ENCODE peak calls at places on chromosomes 12 and 14, in eight cellular contexts. I is WERI-Rb-1, P is fibroblast of lung, J is GM23338, N is AG09309, C is hepatocyte, K is GM23248, Y is H1. F is an unnamed sample.
A peak's percentile ranks its signal among the peaks of the same experiment; 100 is the strongest.

GRCh38 chr14:103607039-103607668 is 21.9 kb upstream of the KLC1 start:
- DNase-seq in I (peak; percentile 83), P (peak; percentile 96), J (peak; percentile 65), N (peak; percentile 72), C (peak; percentile 76), K (peak; percentile 87), Y (no peak), F (no peak)

GRCh38 chr12:15116073-15116472 is 105.1 kb downstream of the RERG start:
- DNase-seq in I (no peak), P (peak; percentile 1), J (no peak), N (no peak), C (peak; percentile 4), K (no peak), Y (no peak), F (no peak)

GRCh38 chr12:96261557-96261956 is 67.4 kb downstream of the ELK3 start:
- DNase-seq in I (no peak), P (no peak), J (no peak), N (no peak), C (no peak), K (no peak), Y (no peak), F (no peak)

GRCh38 chr14:83779266-83779665 is 1750.7 kb upstream of the FLRT2 start:
- DNase-seq in I (peak; percentile 18), P (peak; percentile 44), J (no peak), N (no peak), C (peak; percentile 12), K (no peak), Y (no peak), F (no peak)

GRCh38 chr12:57452937-57453509 is 2.1 kb upstream of the INHBE start:
- DNase-seq in I (peak; percentile 92), P (peak; percentile 81), J (peak; percentile 95), N (peak; percentile 45), C (peak; percentile 90), K (peak; percentile 89), Y (no peak), F (no peak)

GRCh38 chr14:20836668-20837338 is 34.2 kb upstream of the RNASE1 start:
- DNase-seq in I (no peak), P (peak; percentile 3), J (peak; percentile 85), N (no peak), C (peak; percentile 60), K (peak; percentile 65), Y (no peak), F (no peak)

GRCh38 chr14:50778757-50779483 is 52.0 kb downstream of the NIN start:
- DNase-seq in I (no peak), P (peak; percentile 28), J (no peak), N (no peak), C (no peak), K (peak; percentile 42), Y (no peak), F (no peak)

GRCh38 chr14:51095854-51096823 is 1.2 kb upstream of the TRIM9 start:
- DNase-seq in I (peak; percentile 52), P (peak; percentile 58), J (no peak), N (no peak), C (peak; percentile 40), K (peak; percentile 86), Y (no peak), F (no peak)

GRCh38 chr14:52792097-52792415 is 649 bp upstream of the GNPNAT1 start:
- DNase-seq in I (no peak), P (no peak), J (no peak), N (no peak), C (no peak), K (no peak), Y (no peak), F (no peak)

GRCh38 chr12:102201662-102202061 is 4.0 kb upstream of the PMCH start:
- DNase-seq in I (no peak), P (no peak), J (no peak), N (no peak), C (no peak), K (no peak), Y (no peak), F (no peak)

GRCh38 chr12:4911316-4911994 is 1.8 kb downstream of the KCNA1 start:
- DNase-seq in I (no peak), P (no peak), J (peak; percentile 32), N (no peak), C (no peak), K (no peak), Y (no peak), F (peak; percentile 6)

GRCh38 chr14:49549446-49549845 is 36.7 kb downstream of the RPS29 start:
- DNase-seq in I (no peak), P (no peak), J (no peak), N (no peak), C (no peak), K (no peak), Y (no peak), F (no peak)

GRCh38 chr12:29844667-29845066 is 60.9 kb upstream of the TMTC1 start:
- DNase-seq in I (no peak), P (peak; percentile 15), J (no peak), N (no peak), C (no peak), K (peak; percentile 29), Y (no peak), F (no peak)

GRCh38 chr14:38882533-38882932 is 220.5 kb downstream of the SEC23A start:
- DNase-seq in I (no peak), P (peak; percentile 50), J (no peak), N (no peak), C (no peak), K (peak; percentile 4), Y (no peak), F (no peak)

GRCh38 chr14:55071051-55071450 is 19.6 kb downstream of the MAPK1IP1L start:
- DNase-seq in I (no peak), P (peak; percentile 21), J (no peak), N (no peak), C (no peak), K (no peak), Y (no peak), F (no peak)

GRCh38 chr12:131041216-131041967 is 87.7 kb downstream of the ADGRD1 start:
- DNase-seq in I (no peak), P (no peak), J (no peak), N (no peak), C (no peak), K (no peak), Y (no peak), F (no peak)

GRCh38 chr12:10101042-10101579 is 2.3 kb upstream of the CLEC1A start:
- DNase-seq in I (no peak), P (peak; percentile 45), J (no peak), N (peak; percentile 58), C (peak; percentile 55), K (peak; percentile 88), Y (no peak), F (peak; percentile 56)

GRCh38 chr12:127899981-127900380 is 367.0 kb upstream of the TMEM132C start:
- DNase-seq in I (no peak), P (no peak), J (no peak), N (no peak), C (no peak), K (no peak), Y (no peak), F (no peak)

GRCh38 chr12:132505105-132505851 is 15.3 kb downstream of the FBRSL1 start:
- DNase-seq in I (no peak), P (no peak), J (no peak), N (no peak), C (no peak), K (no peak), Y (no peak), F (no peak)

GRCh38 chr12:106309671-106310313 is 7.3 kb downstream of the TCP11L2 start:
- DNase-seq in I (no peak), P (peak; percentile 62), J (no peak), N (peak; percentile 48), C (no peak), K (peak; percentile 75), Y (no peak), F (no peak)

DNA sequence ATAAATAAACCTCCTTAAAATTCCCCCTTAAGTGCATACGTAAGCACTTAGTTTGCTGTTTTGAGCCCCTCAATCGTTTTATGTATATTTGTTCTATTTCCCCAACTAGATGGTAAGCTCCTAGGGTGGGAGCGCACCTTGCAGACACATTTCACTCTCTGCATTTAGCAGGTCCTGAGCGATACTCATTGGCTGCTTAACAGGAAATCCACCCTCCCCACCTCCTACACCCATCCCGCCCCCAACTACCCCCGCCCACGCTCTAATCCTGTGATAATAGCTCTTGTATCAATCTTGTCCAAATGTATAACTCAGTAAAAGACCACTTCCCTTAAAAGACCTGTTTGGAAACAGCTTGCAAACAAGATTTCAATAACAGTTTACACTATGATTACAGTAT is 8.2 kb downstream of the LPAR5 start:
- DNase-seq in I (peak; percentile 35), P (no peak), J (no peak), N (no peak), C (no peak), K (no peak), Y (no peak), F (no peak)
- H3K4me3 ChIP-seq in I (no peak overlapping the region), P (peak overlapping the region; percentile 34), J (no peak overlapping the region), N (no peak overlapping the region), C (no peak overlapping the region), K (no peak overlapping the region), Y (no peak overlapping the region), F (no peak overlapping the region)

DNA sequence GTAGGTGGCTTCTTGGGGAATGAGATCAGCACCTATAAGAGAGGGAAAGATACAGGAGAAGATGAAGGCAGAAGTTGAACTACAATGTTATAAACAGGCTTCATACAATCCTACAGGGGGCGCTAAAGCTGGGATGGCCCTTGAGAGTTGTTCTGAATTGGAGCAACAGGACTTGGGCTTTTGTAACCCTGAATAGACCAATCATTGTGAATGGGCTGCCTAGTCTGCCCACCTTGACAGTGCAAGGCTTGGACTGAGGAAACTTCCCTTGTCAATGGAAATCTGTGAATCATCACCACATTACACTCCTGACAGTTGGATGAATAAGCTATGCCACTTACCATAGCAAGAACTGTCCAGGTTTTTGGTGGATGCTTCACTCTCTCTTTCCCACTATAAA is 306.1 kb downstream of the KCNC2 start:
- DNase-seq in I (no peak), P (no peak), J (peak; percentile 77), N (no peak), C (no peak), K (no peak), Y (peak; percentile 19), F (no peak)
- H3K4me3 ChIP-seq in I (no peak overlapping the region), P (no peak overlapping the region), J (no peak overlapping the region), N (no peak overlapping the region), C (no peak overlapping the region), K (no peak overlapping the region), Y (no peak overlapping the region), F (no peak overlapping the region)

DNA sequence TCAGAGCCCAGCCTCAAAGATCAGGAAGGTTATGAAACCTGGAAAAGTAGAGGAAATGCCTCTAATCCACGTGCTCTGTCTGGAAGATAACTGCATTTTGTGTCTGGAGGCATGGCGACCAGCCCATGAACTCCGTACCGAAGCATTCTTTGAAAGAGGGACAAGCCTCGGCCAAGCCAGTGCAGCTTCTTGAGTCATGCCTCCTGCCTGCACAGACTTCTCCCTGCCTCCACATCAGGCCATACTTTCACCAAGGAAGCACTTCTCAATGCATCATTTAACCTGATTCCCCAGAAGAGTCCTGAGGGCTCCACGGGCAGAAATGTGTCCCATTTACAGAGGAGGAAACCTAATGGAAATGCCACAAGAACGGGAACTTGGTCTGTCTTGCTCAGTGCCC is 3.4 kb downstream of the ACTN1 start:
- DNase-seq in I (no peak), P (peak; percentile 73), J (no peak), N (no peak), C (peak; percentile 54), K (peak; percentile 92), Y (no peak), F (no peak)
- H3K4me3 ChIP-seq in I (no peak overlapping the region), P (peak overlapping the region; percentile 4), J (peak overlapping the region; percentile 96), N (peak overlapping the region; percentile 92), C (no peak overlapping the region), K (peak overlapping the region; percentile 96), Y (no peak overlapping the region), F (no peak overlapping the region)

GRCh38 chr12:42468853-42469252 is 120.7 kb downstream of the PRICKLE1 start:
- DNase-seq in I (no peak), P (no peak), J (no peak), N (no peak), C (no peak), K (peak; percentile 34), Y (no peak), F (no peak)
- H3K4me3 ChIP-seq in I (no peak overlapping the region), P (no peak overlapping the region), J (no peak overlapping the region), N (no peak overlapping the region), C (no peak overlapping the region), K (no peak overlapping the region), Y (no peak overlapping the region), F (no peak overlapping the region)

F was measured in LNCaP clone FGC.